ENCODE peak calls at places on chromosome 15, in six cellular contexts. P, K, W, F, S and B are unnamed samples.

GRCh38 chr15:88132499-88132898 is 124.0 kb downstream of the NTRK3 start:
- ATAC-seq in P (no peak), K (no peak), W (no peak), F (no peak), S (no peak), B (no peak)

GRCh38 chr15:91522609-91523332 is 330.7 kb upstream of the SLCO3A1 start:
- ATAC-seq in P (peak; percentile 77), K (no peak), W (no peak), F (no peak), S (no peak), B (no peak)

GRCh38 chr15:60922736-60923135 is 306.4 kb downstream of the RORA start:
- ATAC-seq in P (no peak), K (no peak), W (no peak), F (no peak), S (no peak), B (no peak)

GRCh38 chr15:50786871-50787270 is 21.4 kb upstream of the SPPL2A start:
- ATAC-seq in P (peak; percentile 42), K (no peak), W (no peak), F (no peak), S (no peak), B (no peak)

GRCh38 chr15:65409284-65409631 is 13.5 kb downstream of the IGDCC4 start:
- ATAC-seq in P (no peak), K (peak; percentile 38), W (peak; percentile 63), F (peak; percentile 52), S (peak; percentile 62), B (no peak)

GRCh38 chr15:53197426-53197839 is 407.3 kb upstream of the ONECUT1 start:
- ATAC-seq in P (peak; percentile 99), K (peak; percentile 86), W (peak; percentile 91), F (peak; percentile 95), S (peak; percentile 89), B (peak; percentile 46)

GRCh38 chr15:23372284-23372683 is 17.7 kb downstream of the GOLGA8S start:
- ATAC-seq in P (no peak), K (no peak), W (no peak), F (no peak), S (peak; percentile 43), B (no peak)

GRCh38 chr15:68548375-68548774 is 30.4 kb upstream of the CORO2B start:
- ATAC-seq in P (no peak), K (no peak), W (peak; percentile 77), F (no peak), S (no peak), B (no peak)

GRCh38 chr15:91338763-91339162 is 238.7 kb downstream of the SV2B start:
- ATAC-seq in P (peak; percentile 30), K (no peak), W (no peak), F (no peak), S (no peak), B (no peak)

GRCh38 chr15:46059921-46060565 is 425.2 kb downstream of the SQOR start:
- ATAC-seq in P (no peak), K (no peak), W (no peak), F (no peak), S (no peak), B (no peak)

GRCh38 chr15:43958894-43959330 is 132.1 kb downstream of the WDR76 start:
- ATAC-seq in P (no peak), K (peak; percentile 62), W (no peak), F (no peak), S (no peak), B (no peak)

GRCh38 chr15:61250613-61251012 is 21.5 kb upstream of the RORA start:
- ATAC-seq in P (no peak), K (no peak), W (no peak), F (no peak), S (no peak), B (no peak)

GRCh38 chr15:43208052-43209002 is 12.5 kb downstream of the EPB42 start:
- ATAC-seq in P (no peak), K (no peak), W (no peak), F (no peak), S (no peak), B (no peak)

GRCh38 chr15:99961011-99961441 is 227.8 kb upstream of the LYSMD4 start:
- ATAC-seq in P (peak; percentile 66), K (peak; percentile 54), W (no peak), F (no peak), S (peak; percentile 81), B (no peak)

GRCh38 chr15:90872481-90873184 is 4.2 kb downstream of the FURIN start:
- ATAC-seq in P (peak; percentile 60), K (peak; percentile 41), W (peak; percentile 59), F (peak; percentile 11), S (peak; percentile 38), B (no peak)

GRCh38 chr15:73746883-73747282 is 6.3 kb downstream of the INSYN1 start:
- ATAC-seq in P (no peak), K (no peak), W (no peak), F (no peak), S (no peak), B (no peak)

GRCh38 chr15:88241060-88241459 is 15.5 kb downstream of the NTRK3 start:
- ATAC-seq in P (no peak), K (no peak), W (no peak), F (peak; percentile 72), S (peak; percentile 26), B (no peak)

GRCh38 chr15:64622410-64623260 is 152.8 kb downstream of the RBPMS2 start:
- ATAC-seq in P (no peak), K (no peak), W (peak; percentile 93), F (no peak), S (peak; percentile 57), B (no peak)

GRCh38 chr15:90609254-90610185 is 79.8 kb downstream of the CRTC3 start:
- ATAC-seq in P (no peak), K (no peak), W (no peak), F (no peak), S (no peak), B (no peak)

GRCh38 chr15:65195542-65196026 is 10.4 kb upstream of the CLPX start:
- ATAC-seq in P (no peak), K (peak; percentile 71), W (no peak), F (no peak), S (no peak), B (peak; percentile 66)

DNA sequence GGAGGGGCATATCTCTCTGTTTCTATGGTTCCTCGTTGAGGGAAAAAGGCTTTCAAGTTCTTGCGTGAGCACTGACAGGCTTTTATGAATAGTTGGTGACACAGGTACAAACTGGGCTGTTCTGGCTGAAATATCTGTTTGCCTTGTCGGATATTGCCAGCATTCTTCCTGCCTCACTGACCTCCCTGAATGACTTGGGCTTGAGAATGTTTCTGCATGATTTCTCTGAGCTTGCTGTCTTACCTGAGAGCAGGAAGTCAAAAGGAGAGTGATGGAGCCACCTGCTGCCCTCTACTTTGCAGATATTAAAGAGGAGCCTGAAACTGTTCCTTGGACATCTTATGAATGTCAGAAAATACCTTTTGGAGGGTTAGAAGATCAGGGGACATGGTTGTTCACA is 4.8 kb downstream of the GCNT3 start:
- ATAC-seq in P (no peak), K (no peak), W (no peak), F (no peak), S (no peak), B (no peak)
- TF ChIP-seq POLR2A in P (no peak), K (no peak), W (no peak), F (no peak), S (no peak), B (no peak)

DNA sequence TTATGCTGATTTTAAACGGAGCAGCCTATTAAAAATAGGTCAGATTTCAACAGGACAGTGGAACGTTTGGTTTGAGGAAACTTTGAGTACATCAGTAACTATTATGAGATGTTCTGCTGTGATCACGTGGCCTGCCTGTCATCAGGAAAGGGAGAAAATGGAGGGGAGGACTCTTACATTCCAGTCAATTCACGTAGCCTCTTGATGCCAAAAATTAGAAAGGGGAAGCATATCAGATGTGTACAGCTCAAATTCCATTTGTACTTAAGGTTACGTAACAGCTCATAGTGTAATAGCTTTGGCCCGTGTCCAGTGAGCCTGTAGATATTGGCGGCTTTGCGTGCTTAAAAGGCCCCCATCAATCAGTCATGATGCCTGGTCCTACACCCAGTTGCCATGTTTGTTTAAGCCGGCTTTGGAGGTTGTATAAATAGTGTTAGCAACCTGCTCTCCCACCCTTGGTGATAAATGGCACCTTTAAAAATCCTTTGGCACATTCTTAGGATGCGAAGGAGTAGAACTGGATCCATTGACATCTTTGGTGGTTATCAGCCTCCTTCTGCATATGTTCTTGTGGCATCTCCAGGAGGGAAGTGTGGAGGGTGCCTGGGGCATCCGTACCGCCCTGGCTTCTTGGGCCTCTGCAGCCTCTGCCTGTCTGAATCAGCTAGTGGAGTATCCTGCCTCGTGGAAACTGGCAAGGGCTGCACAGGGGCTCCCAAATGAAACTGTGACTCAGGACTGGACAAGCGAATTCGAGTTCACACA is 163.9 kb downstream of the THSD4 start:
- ATAC-seq in P (peak; percentile 85), K (peak; percentile 91), W (no peak), F (peak; percentile 62), S (no peak), B (peak; percentile 87)
- TF ChIP-seq EP300 in P (peak; percentile 98), K (peak; percentile 3), W (no peak), F (no peak), S (no peak), B (no peak)

DNA sequence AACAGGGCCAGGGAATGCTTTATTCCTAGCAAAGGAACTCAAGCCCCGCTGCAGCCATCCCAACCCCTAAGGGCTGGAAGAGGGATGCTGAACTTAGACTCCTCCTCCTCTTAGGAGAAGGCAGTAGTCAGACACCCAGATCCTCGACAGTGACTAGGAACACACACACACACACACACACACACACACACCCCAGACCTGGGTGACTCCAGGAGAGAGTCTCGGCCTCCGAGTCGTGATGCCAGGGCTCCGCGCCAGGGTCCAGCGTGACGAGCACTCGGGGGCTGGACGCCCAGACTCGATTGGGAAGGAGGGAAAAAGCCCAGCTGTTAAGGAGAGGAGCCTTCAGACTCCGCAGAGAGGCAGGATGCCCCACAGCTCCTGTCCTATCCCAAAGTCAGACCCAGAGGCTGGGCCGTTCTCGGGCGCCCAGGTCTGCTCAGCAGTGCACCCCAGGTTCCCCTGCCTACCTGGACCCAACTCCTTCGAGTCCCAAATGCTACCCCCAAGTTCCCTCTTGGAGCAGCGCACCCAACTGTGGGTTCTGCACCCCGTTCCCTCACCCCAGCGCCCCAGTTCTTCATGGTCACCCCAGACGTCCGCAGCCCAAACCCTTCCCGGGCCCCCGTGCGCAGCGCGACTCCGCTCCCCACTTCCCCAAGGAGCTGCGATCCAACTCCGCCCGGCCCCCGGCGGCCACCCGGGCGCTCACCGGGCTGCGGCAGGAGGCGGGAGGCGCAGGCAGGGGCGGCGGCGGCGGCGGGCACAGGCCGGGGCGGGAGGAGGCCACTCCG is 421 bp downstream of the BMF start:
- ATAC-seq in P (peak; percentile 19), K (peak; percentile 13), W (no peak), F (no peak), S (no peak), B (peak; percentile 44)
- TF ChIP-seq POLR2A in P (no peak), K (peak; percentile 98), W (no peak), F (peak; percentile 48), S (no peak), B (peak; percentile 78)

DNA sequence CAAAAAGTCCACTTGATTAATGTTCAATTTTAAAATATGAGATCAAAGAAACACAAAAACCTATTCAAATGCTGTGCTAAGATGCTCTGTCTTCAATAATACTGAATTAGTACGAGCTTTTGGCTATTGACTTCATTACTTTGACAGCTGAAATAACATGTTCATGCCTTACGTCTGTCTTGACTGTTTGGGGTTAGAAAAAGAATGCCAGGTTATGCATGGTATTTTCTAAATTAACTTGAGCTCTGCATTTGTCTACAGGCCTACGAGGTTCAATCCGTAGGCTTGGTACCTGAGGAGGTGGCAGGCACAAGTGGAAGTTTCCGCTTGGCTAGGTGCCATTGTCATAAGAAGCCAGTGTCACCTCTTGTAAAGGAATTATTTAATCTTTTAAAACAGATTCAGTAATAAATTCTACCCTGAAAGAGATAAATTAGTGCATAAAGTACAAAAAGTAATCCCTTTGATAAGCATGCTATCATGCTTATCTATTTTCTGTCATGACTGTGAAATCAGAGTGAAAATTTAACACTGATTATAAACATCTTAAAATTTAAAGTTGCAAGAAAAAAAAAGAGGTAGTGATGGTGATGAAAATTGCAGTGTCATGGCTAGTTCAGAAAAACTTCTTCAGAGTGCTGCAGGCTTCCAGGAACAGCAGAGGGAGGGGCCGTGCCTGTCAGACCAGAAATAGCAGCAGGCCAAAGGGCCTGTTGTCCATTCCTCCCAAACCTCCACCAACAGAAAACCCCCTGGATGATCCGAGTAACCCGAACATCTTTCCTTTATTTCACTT is 115.7 kb downstream of the ARRDC4 start:
- ATAC-seq in P (peak; percentile 53), K (peak; percentile 90), W (no peak), F (no peak), S (peak; percentile 98), B (peak; percentile 87)
- TF ChIP-seq EP300 in P (no peak), K (no peak), W (no peak), F (no peak), S (peak; percentile 62), B (no peak)